ENCODE peak calls at places on chromosomes 5 and 9, in nine cellular contexts. K is aorta; M is left ventricle myocardium inferior; S is CD4-positive, alpha-beta memory T cell; B is esophagus squamous epithelium; Q is right cardiac atrium; H is neural progenitor cell; W is heart left ventricle; A is stomach. T is an unnamed sample. For H3K4me1, the result is how much of the 10 kb centered on the place peaks cover.

GRCh38 chr5:155127552-155127951 is 114.0 kb downstream of the KIF4B start:
- DNase-seq in K (no peak), M (no peak), S (no peak), B (no peak), Q (no peak), H (no peak), W (no peak), A (no peak), T (no peak)

GRCh38 chr5:112479418-112479817 is 60.3 kb upstream of the EPB41L4A start:
- DNase-seq in K (no peak), M (no peak), S (no peak), B (no peak), Q (no peak), H (no peak), W (no peak), A (no peak), T (no peak)

GRCh38 chr5:57407391-57407790 is 75.2 kb downstream of the ACTBL2 start:
- DNase-seq in K (no peak), M (no peak), S (no peak), B (no peak), Q (no peak), H (no peak), W (no peak), A (no peak), T (no peak)

GRCh38 chr9:114718801-114719221 is 36.8 kb upstream of the TEX48 start:
- DNase-seq in K (no peak), M (no peak), S (peak), B (no peak), Q (no peak), H (no peak), W (no peak), A (peak), T (no peak)

GRCh38 chr9:138100711-138101349 is 223.2 kb downstream of the CACNA1B start:
- DNase-seq in K (peak), M (no peak), S (no peak), B (no peak), Q (peak), H (peak), W (peak), A (peak), T (no peak)

GRCh38 chr5:10648806-10649517 is 85.1 kb downstream of the ANKRD33B start:
- DNase-seq in K (no peak), M (no peak), S (no peak), B (no peak), Q (no peak), H (no peak), W (no peak), A (peak), T (peak)

GRCh38 chr5:17401509-17402290 is 96.3 kb upstream of the TAF11L2 start:
- DNase-seq in K (no peak), M (no peak), S (no peak), B (no peak), Q (no peak), H (peak), W (no peak), A (no peak), T (no peak)

GRCh38 chr5:116883875-116884274 is 309.3 kb upstream of the SEMA6A start:
- DNase-seq in K (no peak), M (no peak), S (no peak), B (no peak), Q (no peak), H (no peak), W (no peak), A (no peak), T (no peak)

GRCh38 chr9:33620738-33621439 is 96.8 kb downstream of the ANKRD18B start:
- DNase-seq in K (no peak), M (no peak), S (no peak), B (no peak), Q (no peak), H (no peak), W (no peak), A (no peak), T (no peak)

GRCh38 chr9:94823710-94824109 is 97.2 kb downstream of the AOPEP start:
- DNase-seq in K (no peak), M (no peak), S (no peak), B (no peak), Q (no peak), H (no peak), W (no peak), A (no peak), T (no peak)

GRCh38 chr5:177502886-177503285 is 5.5 kb upstream of the PDLIM7 start:
- DNase-seq in K (no peak), M (no peak), S (no peak), B (no peak), Q (no peak), H (no peak), W (no peak), A (no peak), T (no peak)

GRCh38 chr9:71703172-71703872 is 65.0 kb downstream of the CEMIP2 start:
- DNase-seq in K (no peak), M (no peak), S (no peak), B (no peak), Q (no peak), H (no peak), W (no peak), A (no peak), T (no peak)

GRCh38 chr5:110956913-110957813 is 114.3 kb upstream of the TSLP start:
- DNase-seq in K (no peak), M (no peak), S (no peak), B (no peak), Q (no peak), H (no peak), W (no peak), A (no peak), T (no peak)

GRCh38 chr5:74927336-74927735 is 61.1 kb upstream of the FAM169A start:
- DNase-seq in K (no peak), M (no peak), S (no peak), B (no peak), Q (no peak), H (no peak), W (no peak), A (no peak), T (no peak)

GRCh38 chr5:169354263-169354662 is 53.3 kb upstream of the SLIT3 start:
- DNase-seq in K (no peak), M (no peak), S (no peak), B (no peak), Q (no peak), H (no peak), W (no peak), A (no peak), T (no peak)

GRCh38 chr5:123807177-123807900 is 295.4 kb downstream of the CSNK1G3 start:
- DNase-seq in K (no peak), M (no peak), S (no peak), B (no peak), Q (no peak), H (peak), W (no peak), A (no peak), T (no peak)

GRCh38 chr9:82167296-82167695 is 178.7 kb downstream of the SPATA31D1 start:
- DNase-seq in K (no peak), M (no peak), S (no peak), B (no peak), Q (no peak), H (no peak), W (no peak), A (no peak), T (no peak)

GRCh38 chr5:65809817-65810531 is 88.0 kb downstream of the NLN start:
- DNase-seq in K (peak), M (peak), S (no peak), B (no peak), Q (peak), H (no peak), W (peak), A (peak), T (no peak)

GRCh38 chr9:129208191-129209091 is 30.4 kb upstream of the IER5L start:
- DNase-seq in K (no peak), M (no peak), S (no peak), B (no peak), Q (peak), H (peak), W (no peak), A (no peak), T (no peak)

GRCh38 chr9:79946718-79947117 is 375.0 kb downstream of the TLE4 start:
- DNase-seq in K (no peak), M (no peak), S (no peak), B (no peak), Q (no peak), H (no peak), W (no peak), A (peak), T (no peak)

GRCh38 chr9:36091028-36091953 is 45.2 kb upstream of the GLIPR2 start:
- DNase-seq in K (no peak), M (no peak), S (no peak), B (no peak), Q (no peak), H (no peak), W (no peak), A (peak), T (peak)

DNA sequence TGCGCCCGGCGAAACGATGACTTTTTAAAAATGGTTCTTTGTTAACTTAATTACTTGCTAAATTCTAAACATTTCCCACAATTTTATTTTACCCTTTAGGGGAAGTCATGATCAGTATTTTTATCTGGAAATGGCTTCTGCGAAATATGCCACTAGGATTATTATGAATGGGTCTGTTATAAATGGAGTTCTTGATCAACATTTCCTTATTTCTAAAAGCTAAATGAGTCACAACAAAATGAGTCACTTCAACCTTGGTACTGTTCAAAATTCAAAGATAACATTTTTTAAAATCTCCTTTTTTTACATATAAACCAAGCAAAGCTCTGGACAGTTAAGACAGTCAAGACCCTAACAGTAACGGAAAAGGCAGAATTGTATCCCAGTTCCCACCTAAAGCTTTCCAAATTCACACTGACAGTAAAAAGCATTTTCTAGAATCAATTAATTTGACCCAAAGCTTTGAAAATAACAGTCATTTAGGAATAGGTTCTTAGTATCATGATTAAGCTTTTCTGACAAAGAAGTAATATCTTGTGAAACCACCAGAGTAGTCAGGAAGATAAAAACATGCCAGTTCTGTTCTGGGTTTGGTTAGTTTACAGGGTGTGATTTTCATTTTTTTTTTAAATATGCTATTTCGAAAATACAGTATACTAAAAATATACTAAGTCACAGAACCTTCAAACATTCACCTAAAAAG is 81.7 kb downstream of the LHFPL2 start:
- DNase-seq in K (no peak), M (no peak), S (no peak), B (no peak), Q (no peak), H (no peak), W (no peak), A (no peak), T (no peak)
- H3K4me1 ChIP-seq in K (under half), M (under half), S (under half), B (under half), Q (under half), H (under half), W (under half), A (under half), T (under half)

GRCh38 chr5:157505496-157505895 is 45.5 kb downstream of the NIPAL4 start:
- DNase-seq in K (no peak), M (no peak), S (no peak), B (no peak), Q (no peak), H (no peak), W (no peak), A (no peak), T (no peak)
- H3K4me1 ChIP-seq in K (under half), M (under half), S (under half), B (under half), Q (under half), H (under half), W (under half), A (under half), T (under half)

GRCh38 chr5:138850854-138851253 is 24.3 kb downstream of the LRRTM2 start:
- DNase-seq in K (no peak), M (no peak), S (no peak), B (no peak), Q (no peak), H (no peak), W (no peak), A (no peak), T (no peak)

GRCh38 chr5:138849882-138850281 is 25.3 kb downstream of the LRRTM2 start:
- DNase-seq in K (no peak), M (no peak), S (no peak), B (no peak), Q (no peak), H (no peak), W (no peak), A (no peak), T (no peak)

GRCh38 chr5:138853132-138853531 is 22.0 kb downstream of the LRRTM2 start:
- DNase-seq in K (no peak), M (no peak), S (peak), B (no peak), Q (no peak), H (no peak), W (no peak), A (no peak), T (no peak)

GRCh38 chr5:138844812-138845513 is 30.2 kb downstream of the LRRTM2 start:
- DNase-seq in K (no peak), M (no peak), S (no peak), B (no peak), Q (no peak), H (no peak), W (no peak), A (no peak), T (no peak)

DNA sequence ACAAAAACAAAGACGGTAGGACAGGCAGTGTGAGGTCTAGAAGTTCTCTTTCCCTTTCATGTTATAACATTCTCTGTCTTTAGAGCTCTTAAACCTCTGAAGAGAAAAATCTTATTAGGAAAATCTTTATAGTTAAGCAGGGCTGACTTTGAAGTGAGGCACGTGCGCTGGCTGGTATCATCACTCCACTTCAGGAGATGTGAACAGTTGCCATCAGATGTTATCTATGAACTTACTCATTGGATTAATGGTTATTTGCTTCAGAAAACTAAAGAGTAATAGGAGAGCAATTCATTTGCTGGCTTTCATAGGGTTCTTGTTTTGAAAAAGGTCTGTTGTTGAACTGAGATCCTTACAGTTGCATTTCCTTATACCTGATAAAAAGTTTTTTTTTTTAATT is 25.7 kb downstream of the LRRTM2 start:
- DNase-seq in K (no peak), M (no peak), S (no peak), B (no peak), Q (no peak), H (no peak), W (no peak), A (no peak), T (no peak)
- H3K4me1 ChIP-seq in K (under half), M (half or more), S (under half), B (under half), Q (under half), H (under half), W (under half), A (under half), T (under half)

GRCh38 chr5:149062371-149063016 is 368 bp downstream of the SH3TC2 start:
- DNase-seq in K (no peak), M (no peak), S (no peak), B (no peak), Q (peak), H (no peak), W (peak), A (no peak), T (peak)

GRCh38 chr5:149060325-149060724 is 2.5 kb downstream of the SH3TC2 start:
- DNase-seq in K (no peak), M (peak), S (no peak), B (no peak), Q (peak), H (no peak), W (peak), A (peak), T (peak)

GRCh38 chr5:149063017-149063687 is at the start of gene SH3TC2:
- DNase-seq in K (peak), M (peak), S (no peak), B (no peak), Q (peak), H (peak), W (peak), A (peak), T (peak)

GRCh38 chr5:149061341-149061740 is 1.5 kb downstream of the SH3TC2 start:
- DNase-seq in K (no peak), M (no peak), S (no peak), B (no peak), Q (no peak), H (no peak), W (no peak), A (no peak), T (no peak)

DNA sequence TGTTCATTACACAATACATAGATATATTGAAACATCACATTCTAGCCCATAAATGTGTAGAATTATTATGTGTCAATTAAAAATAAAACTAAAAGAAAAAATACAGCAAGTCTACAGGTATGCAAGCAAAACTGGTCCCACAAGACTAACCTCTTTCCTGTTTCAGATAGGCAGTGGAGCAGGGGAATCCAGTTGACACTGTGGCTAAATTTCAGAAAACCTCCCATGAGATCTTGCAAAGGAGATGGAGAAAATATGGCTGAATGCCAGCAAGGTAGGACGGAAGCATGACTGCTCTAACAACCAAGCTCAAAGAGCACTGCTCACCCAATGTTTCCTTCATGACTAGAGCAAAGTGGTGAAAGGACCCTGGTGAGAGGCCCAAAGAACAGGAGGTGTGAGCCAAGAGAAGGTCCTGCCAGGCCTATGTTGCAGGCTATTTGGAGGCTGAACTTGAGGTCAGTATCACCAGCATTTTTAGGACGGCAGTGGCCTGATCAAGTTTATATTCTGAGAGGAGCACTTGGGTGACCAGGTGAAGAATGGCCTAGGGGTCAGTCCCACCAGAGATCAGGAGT is 1.1 kb upstream of the SH3TC2 start:
- DNase-seq in K (no peak), M (peak), S (no peak), B (no peak), Q (peak), H (no peak), W (no peak), A (no peak), T (no peak)
- H3K4me1 ChIP-seq in K (under half), M (half or more), S (under half), B (under half), Q (under half), H (under half), W (under half), A (under half), T (under half)

GRCh38 chr5:15007549-15008142 is 136.1 kb upstream of the ANKH start:
- DNase-seq in K (no peak), M (no peak), S (no peak), B (no peak), Q (no peak), H (no peak), W (no peak), A (no peak), T (no peak)
- H3K4me1 ChIP-seq in K (under half), M (half or more), S (under half), B (under half), Q (under half), H (under half), W (under half), A (under half), T (under half)

GRCh38 chr5:33527696-33528095 is 86.9 kb downstream of the TARS1 start:
- DNase-seq in K (no peak), M (no peak), S (no peak), B (no peak), Q (no peak), H (no peak), W (no peak), A (no peak), T (no peak)
- H3K4me1 ChIP-seq in K (under half), M (under half), S (under half), B (under half), Q (under half), H (under half), W (under half), A (under half), T (under half)

GRCh38 chr5:144102979-144103378 is 67.5 kb downstream of the YIPF5 start:
- DNase-seq in K (no peak), M (no peak), S (no peak), B (no peak), Q (no peak), H (no peak), W (no peak), A (no peak), T (no peak)
- H3K4me1 ChIP-seq in K (under half), M (under half), S (under half), B (under half), Q (under half), H (under half), W (under half), A (under half), T (under half)

GRCh38 chr5:140185409-140185808 is 10.4 kb downstream of the CYSTM1 start:
- DNase-seq in K (no peak), M (no peak), S (no peak), B (no peak), Q (no peak), H (no peak), W (no peak), A (no peak), T (no peak)
- H3K4me1 ChIP-seq in K (under half), M (half or more), S (under half), B (under half), Q (under half), H (under half), W (under half), A (under half), T (under half)

GRCh38 chr9:98834386-98834785 is 26.9 kb downstream of the GALNT12 start:
- DNase-seq in K (no peak), M (no peak), S (no peak), B (no peak), Q (no peak), H (no peak), W (no peak), A (no peak), T (no peak)

GRCh38 chr9:98830554-98830953 is 23.1 kb downstream of the GALNT12 start:
- DNase-seq in K (no peak), M (no peak), S (no peak), B (no peak), Q (no peak), H (no peak), W (no peak), A (no peak), T (no peak)

GRCh38 chr9:98833090-98833956 is 25.9 kb downstream of the GALNT12 start:
- DNase-seq in K (no peak), M (peak), S (no peak), B (no peak), Q (no peak), H (no peak), W (peak), A (peak), T (no peak)

GRCh38 chr9:98832768-98833089 is 25.3 kb downstream of the GALNT12 start:
- DNase-seq in K (no peak), M (no peak), S (no peak), B (no peak), Q (no peak), H (no peak), W (no peak), A (no peak), T (no peak)

DNA sequence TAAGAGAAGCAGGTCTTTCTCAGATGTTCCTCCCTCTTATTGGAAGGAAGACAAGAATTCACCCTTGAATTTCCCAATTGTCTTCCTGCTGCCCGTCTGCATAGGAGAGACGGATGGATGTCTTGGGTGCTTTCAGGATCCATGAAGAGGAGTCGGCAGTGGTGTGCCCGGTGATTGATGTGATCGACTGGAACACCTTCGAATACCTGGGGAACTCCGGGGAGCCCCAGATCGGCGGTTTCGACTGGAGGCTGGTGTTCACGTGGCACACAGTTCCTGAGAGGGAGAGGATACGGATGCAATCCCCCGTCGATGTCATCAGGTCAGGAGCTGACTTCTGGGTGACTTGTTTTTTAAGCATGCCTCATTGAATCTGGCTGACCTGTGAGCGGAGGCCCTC is 24.2 kb downstream of the GALNT12 start:
- DNase-seq in K (no peak), M (no peak), S (no peak), B (no peak), Q (no peak), H (no peak), W (no peak), A (no peak), T (no peak)
- H3K4me1 ChIP-seq in K (under half), M (under half), S (under half), B (under half), Q (under half), H (under half), W (under half), A (under half), T (under half)